ENCODE peak calls at places on chromosomes 7 and 10, in nine cellular contexts. U, K, N, L, P, X, D, Z and J are unnamed samples.

GRCh38 chr10:124342136-124342820 is 76.4 kb downstream of the OAT start:
- DNase-seq in U (no peak), K (no peak), N (no peak), L (no peak), P (no peak), X (no peak), D (no peak), Z (no peak), J (peak)

GRCh38 chr7:91064052-91064451 is 200.2 kb upstream of the FZD1 start:
- DNase-seq in U (no peak), K (no peak), N (no peak), L (no peak), P (no peak), X (no peak), D (no peak), Z (no peak), J (no peak)

GRCh38 chr7:36943591-36944430 is 219.5 kb upstream of the AOAH start:
- DNase-seq in U (no peak), K (no peak), N (no peak), L (no peak), P (no peak), X (no peak), D (no peak), Z (no peak), J (no peak)

GRCh38 chr10:11180228-11180627 is 162.6 kb downstream of the CELF2 start:
- DNase-seq in U (peak), K (no peak), N (no peak), L (no peak), P (no peak), X (no peak), D (peak), Z (no peak), J (no peak)

GRCh38 chr10:62057359-62057758 is 155.9 kb downstream of the ARID5B start:
- DNase-seq in U (no peak), K (no peak), N (no peak), L (no peak), P (no peak), X (no peak), D (no peak), Z (no peak), J (no peak)

GRCh38 chr10:15486404-15486803 is 115.3 kb upstream of the FAM171A1 start:
- DNase-seq in U (no peak), K (no peak), N (peak), L (no peak), P (no peak), X (no peak), D (no peak), Z (no peak), J (no peak)

GRCh38 chr7:2996141-2996540 is 47.5 kb downstream of the CARD11 start:
- DNase-seq in U (no peak), K (no peak), N (no peak), L (no peak), P (no peak), X (no peak), D (no peak), Z (no peak), J (no peak)

GRCh38 chr10:97861924-97862323 is 12.3 kb downstream of the GOLGA7B start:
- DNase-seq in U (no peak), K (no peak), N (no peak), L (peak), P (no peak), X (no peak), D (no peak), Z (no peak), J (no peak)

GRCh38 chr10:1401056-1401965 is 336.0 kb downstream of the ADARB2 start:
- DNase-seq in U (no peak), K (no peak), N (no peak), L (no peak), P (no peak), X (no peak), D (no peak), Z (no peak), J (no peak)

GRCh38 chr7:105000927-105001336 is 13.1 kb upstream of the KMT2E start:
- DNase-seq in U (no peak), K (no peak), N (no peak), L (no peak), P (no peak), X (no peak), D (no peak), Z (no peak), J (no peak)

GRCh38 chr7:50369408-50370026 is 65.0 kb downstream of the IKZF1 start:
- DNase-seq in U (no peak), K (peak), N (peak), L (peak), P (no peak), X (no peak), D (no peak), Z (no peak), J (no peak)

GRCh38 chr10:33314788-33315561 is 19.5 kb downstream of the NRP1 start:
- DNase-seq in U (no peak), K (no peak), N (peak), L (no peak), P (no peak), X (no peak), D (no peak), Z (no peak), J (no peak)

GRCh38 chr10:97584060-97584797 is at the start of gene HOGA1:
- DNase-seq in U (peak), K (no peak), N (peak), L (peak), P (peak), X (peak), D (no peak), Z (peak), J (no peak)

GRCh38 chr7:47301657-47302295 is 280.1 kb downstream of the TNS3 start:
- DNase-seq in U (no peak), K (no peak), N (no peak), L (no peak), P (no peak), X (no peak), D (no peak), Z (no peak), J (no peak)

GRCh38 chr10:27745719-27746363 is at the start of gene MKX:
- DNase-seq in U (peak), K (peak), N (no peak), L (no peak), P (no peak), X (peak), D (peak), Z (peak), J (peak)

GRCh38 chr10:133109736-133110532 is 22.2 kb downstream of the ADGRA1 start:
- DNase-seq in U (peak), K (no peak), N (no peak), L (no peak), P (no peak), X (no peak), D (no peak), Z (no peak), J (no peak)

GRCh38 chr10:67077376-67077775 is 151.5 kb downstream of the LRRTM3 start:
- DNase-seq in U (no peak), K (no peak), N (no peak), L (no peak), P (no peak), X (no peak), D (no peak), Z (no peak), J (no peak)

GRCh38 chr10:96832721-96833219 is 672 bp downstream of the LCOR start:
- DNase-seq in U (peak), K (peak), N (peak), L (peak), P (peak), X (peak), D (peak), Z (peak), J (peak)

GRCh38 chr7:8638076-8638475 is 204.7 kb downstream of the NXPH1 start:
- DNase-seq in U (no peak), K (no peak), N (peak), L (no peak), P (no peak), X (no peak), D (no peak), Z (no peak), J (no peak)

GRCh38 chr10:86083664-86084175 is 282.9 kb downstream of the GRID1 start:
- DNase-seq in U (no peak), K (no peak), N (no peak), L (no peak), P (no peak), X (no peak), D (no peak), Z (no peak), J (no peak)

GRCh38 chr10:12019343-12019971 is 23.2 kb downstream of the UPF2 start:
- DNase-seq in U (no peak), K (no peak), N (no peak), L (no peak), P (no peak), X (no peak), D (no peak), Z (no peak), J (no peak)

GRCh38 chr10:13340626-13341370 is 7.3 kb downstream of the SEPHS1 start:
- DNase-seq in U (no peak), K (peak), N (no peak), L (no peak), P (no peak), X (no peak), D (peak), Z (no peak), J (no peak)

GRCh38 chr7:9231683-9232082 is 798.3 kb downstream of the NXPH1 start:
- DNase-seq in U (no peak), K (no peak), N (no peak), L (no peak), P (no peak), X (no peak), D (no peak), Z (no peak), J (no peak)